ENCODE peak calls at places on chromosome 18, in nine cellular contexts. D is DND-41, X is upper lobe of right lung, Q is posterior cingulate gyrus, B is GM20000, U is H54, C is kidney, I is T follicular helper cell, W is CD14-positive monocyte. P is an unnamed sample.

GRCh38 chr18:58716046-58716766 is 44.9 kb downstream of the MALT1 start:
- DNase-seq in D (no peak), X (no peak), Q (no peak), B (peak; percentile 26), U (no peak), C (no peak), I (no peak), W (no peak), P (no peak)

GRCh38 chr18:76458522-76459311 is 36.3 kb downstream of the ZNF516 start:
- DNase-seq in D (no peak), X (peak; percentile 53), Q (peak; percentile 49), B (no peak), U (no peak), C (no peak), I (no peak), W (no peak), P (no peak)

GRCh38 chr18:35624140-35624539 is 42.6 kb downstream of the GALNT1 start:
- DNase-seq in D (no peak), X (no peak), Q (no peak), B (peak; percentile 13), U (no peak), C (no peak), I (no peak), W (no peak), P (no peak)

GRCh38 chr18:70250781-70251180 is 38.1 kb upstream of the SOCS6 start:
- DNase-seq in D (no peak), X (no peak), Q (no peak), B (no peak), U (no peak), C (no peak), I (no peak), W (no peak), P (no peak)

GRCh38 chr18:5584751-5585417 is 41.1 kb upstream of the EPB41L3 start:
- DNase-seq in D (no peak), X (no peak), Q (no peak), B (no peak), U (peak; percentile 7), C (no peak), I (no peak), W (no peak), P (peak; percentile 94)

GRCh38 chr18:57207124-57207916 is 60.4 kb downstream of the BOD1L2 start:
- DNase-seq in D (no peak), X (no peak), Q (no peak), B (no peak), U (no peak), C (no peak), I (no peak), W (no peak), P (no peak)

GRCh38 chr18:77208969-77209368 is 40.7 kb upstream of the GALR1 start:
- DNase-seq in D (peak; percentile 68), X (no peak), Q (no peak), B (peak; percentile 68), U (no peak), C (no peak), I (no peak), W (peak; percentile 77), P (peak; percentile 10)

GRCh38 chr18:13568443-13569392 is 157.6 kb downstream of the FAM210A start:
- DNase-seq in D (no peak), X (no peak), Q (no peak), B (peak; percentile 75), U (no peak), C (no peak), I (no peak), W (peak; percentile 67), P (no peak)

GRCh38 chr18:7615840-7616239 is 48.7 kb downstream of the PTPRM start:
- DNase-seq in D (no peak), X (no peak), Q (no peak), B (no peak), U (no peak), C (no peak), I (no peak), W (no peak), P (no peak)

GRCh38 chr18:44826418-44827259 is 146.0 kb downstream of the SETBP1 start:
- DNase-seq in D (no peak), X (no peak), Q (no peak), B (no peak), U (no peak), C (peak; percentile 70), I (no peak), W (no peak), P (no peak)

GRCh38 chr18:7585272-7585670 is 18.2 kb downstream of the PTPRM start:
- DNase-seq in D (no peak), X (no peak), Q (no peak), B (no peak), U (no peak), C (no peak), I (no peak), W (no peak), P (no peak)

GRCh38 chr18:11676867-11677266 is 12.2 kb upstream of the GNAL start:
- DNase-seq in D (no peak), X (no peak), Q (no peak), B (no peak), U (peak; percentile 59), C (no peak), I (no peak), W (no peak), P (no peak)

GRCh38 chr18:11247381-11247970 is 98.1 kb upstream of the PIEZO2 start:
- DNase-seq in D (no peak), X (no peak), Q (no peak), B (no peak), U (no peak), C (no peak), I (no peak), W (no peak), P (no peak)

GRCh38 chr18:78875268-78875997 is 104.2 kb upstream of the SALL3 start:
- DNase-seq in D (peak; percentile 43), X (no peak), Q (peak; percentile 85), B (peak; percentile 63), U (no peak), C (no peak), I (no peak), W (no peak), P (no peak)

GRCh38 chr18:22433960-22434359 is 16.2 kb upstream of the CTAGE1 start:
- DNase-seq in D (no peak), X (no peak), Q (no peak), B (no peak), U (no peak), C (no peak), I (no peak), W (no peak), P (no peak)

GRCh38 chr18:74234326-74235171 is 57.2 kb downstream of the CYB5A start:
- DNase-seq in D (no peak), X (no peak), Q (no peak), B (no peak), U (no peak), C (no peak), I (no peak), W (peak; percentile 66), P (peak; percentile 51)

GRCh38 chr18:21112543-21113105 is 1.0 kb upstream of the ROCK1 start:
- DNase-seq in D (no peak), X (no peak), Q (no peak), B (no peak), U (no peak), C (no peak), I (no peak), W (no peak), P (no peak)

GRCh38 chr18:6741290-6741689 is 11.8 kb downstream of the ARHGAP28 start:
- DNase-seq in D (no peak), X (no peak), Q (no peak), B (no peak), U (peak; percentile 44), C (no peak), I (no peak), W (no peak), P (peak; percentile 45)

GRCh38 chr18:13107074-13107473 is 111.5 kb upstream of the LDLRAD4 start:
- DNase-seq in D (no peak), X (no peak), Q (no peak), B (no peak), U (no peak), C (no peak), I (no peak), W (no peak), P (no peak)

GRCh38 chr18:76483780-76484179 is 11.3 kb downstream of the ZNF516 start:
- DNase-seq in D (no peak), X (no peak), Q (peak; percentile 58), B (no peak), U (no peak), C (no peak), I (no peak), W (no peak), P (no peak)

GRCh38 chr18:53254265-53254664 is 914.3 kb downstream of the DCC start:
- DNase-seq in D (no peak), X (no peak), Q (no peak), B (no peak), U (no peak), C (no peak), I (no peak), W (no peak), P (no peak)

GRCh38 chr18:80088823-80089222 is 20.2 kb upstream of the ADNP2 start:
- DNase-seq in D (no peak), X (no peak), Q (no peak), B (no peak), U (no peak), C (no peak), I (no peak), W (no peak), P (no peak)

GRCh38 chr18:69885841-69886531 is 61.7 kb downstream of the CD226 start:
- DNase-seq in D (no peak), X (no peak), Q (no peak), B (peak; percentile 42), U (no peak), C (no peak), I (peak; percentile 5), W (no peak), P (no peak)

GRCh38 chr18:27558388-27559158 is 373.5 kb upstream of the CHST9 start:
- DNase-seq in D (no peak), X (no peak), Q (no peak), B (no peak), U (no peak), C (no peak), I (no peak), W (no peak), P (no peak)

GRCh38 chr18:12939161-12939560 is 8.7 kb upstream of the SEH1L start:
- DNase-seq in D (peak; percentile 53), X (no peak), Q (no peak), B (no peak), U (no peak), C (no peak), I (no peak), W (no peak), P (no peak)

GRCh38 chr18:36511791-36512352 is 214.4 kb downstream of the FHOD3 start:
- DNase-seq in D (no peak), X (no peak), Q (no peak), B (no peak), U (no peak), C (no peak), I (no peak), W (no peak), P (peak; percentile 14)

GRCh38 chr18:5309888-5310470 is 14.5 kb upstream of the ZBTB14 start:
- DNase-seq in D (peak; percentile 57), X (no peak), Q (no peak), B (peak; percentile 37), U (no peak), C (no peak), I (no peak), W (no peak), P (no peak)

GRCh38 chr18:13269599-13270011 is 51.0 kb downstream of the LDLRAD4 start:
- DNase-seq in D (no peak), X (peak; percentile 37), Q (peak; percentile 95), B (no peak), U (no peak), C (peak; percentile 80), I (no peak), W (no peak), P (no peak)

GRCh38 chr18:31656754-31657153 is 27.6 kb downstream of the B4GALT6 start:
- DNase-seq in D (no peak), X (no peak), Q (no peak), B (no peak), U (no peak), C (no peak), I (no peak), W (no peak), P (no peak)

P was measured in COLO829.